ENCODE peak calls at places on chromosomes 3 and 15, in seven cellular contexts. F is SK-N-SH, X is transverse colon, U is H1, S is esophagus muscularis mucosa, G is breast epithelium, Y is sigmoid colon. J is an unnamed sample.

GRCh38 chr3:159652452-159652851 is 336.2 kb upstream of the IL12A start:
- DNase-seq in Y (no peak), U (no peak), G (no peak), X (no peak), F (no peak), S (peak; percentile 42), J (no peak)

GRCh38 chr3:114362815-114363214 is 69.0 kb downstream of the TIGIT start:
- DNase-seq in G (no peak), X (no peak), F (peak; percentile 31), U (no peak), S (no peak), Y (no peak), J (no peak)

GRCh38 chr3:8743911-8744310 is 10.3 kb downstream of the CAV3 start:
- DNase-seq in X (no peak), U (no peak), F (no peak), Y (no peak), S (no peak), G (no peak), J (no peak)

GRCh38 chr3:42499478-42499871 is 3.0 kb upstream of the VIPR1 start:
- DNase-seq in X (no peak), G (peak; percentile 10), Y (peak; percentile 44), F (no peak), U (no peak), S (no peak), J (no peak)

GRCh38 chr3:80097674-80098073 is 329.9 kb upstream of the ROBO1 start:
- DNase-seq in F (no peak), G (no peak), X (no peak), S (no peak), Y (no peak), U (no peak), J (no peak)

GRCh38 chr15:85793641-85794597 is 806 bp downstream of the KLHL25 start:
- DNase-seq in Y (no peak), S (no peak), U (no peak), F (peak; percentile 73), G (peak; percentile 37), X (peak; percentile 53), J (peak; percentile 90)

GRCh38 chr15:64693134-64693533 is 82.3 kb downstream of the RBPMS2 start:
- DNase-seq in U (no peak), F (no peak), X (peak; percentile 43), G (peak; percentile 47), Y (peak; percentile 88), S (no peak), J (peak; percentile 70)

GRCh38 chr15:40479024-40479423 is 8.2 kb downstream of the CHST14 start:
- DNase-seq in F (no peak), U (no peak), G (no peak), Y (no peak), S (no peak), X (no peak), J (peak; percentile 38)

GRCh38 chr3:76107935-76108570 is 322.7 kb upstream of the ZNF717 start:
- DNase-seq in G (no peak), X (no peak), Y (no peak), F (peak; percentile 48), U (no peak), S (no peak), J (no peak)

GRCh38 chr15:100121285-100121684 is 220.5 kb downstream of the ADAMTS17 start:
- DNase-seq in Y (no peak), S (no peak), F (no peak), G (no peak), X (no peak), U (no peak), J (no peak)

GRCh38 chr3:114319453-114319852 is 25.6 kb downstream of the TIGIT start:
- DNase-seq in G (no peak), U (peak; percentile 27), S (no peak), X (no peak), F (no peak), Y (no peak), J (no peak)

GRCh38 chr3:173065543-173065970 is 75.5 kb downstream of the SPATA16 start:
- DNase-seq in F (peak; percentile 17), X (no peak), G (no peak), U (peak; percentile 5), Y (no peak), S (no peak), J (no peak)

GRCh38 chr3:194123735-194124134 is 12.2 kb upstream of the HES1 start:
- DNase-seq in Y (no peak), S (no peak), G (no peak), X (no peak), U (no peak), F (no peak), J (no peak)

GRCh38 chr3:162338514-162338913 is 841.9 kb downstream of the OTOL1 start:
- DNase-seq in X (no peak), S (no peak), F (no peak), G (no peak), Y (no peak), U (no peak), J (no peak)

GRCh38 chr15:84588053-84588874 is 12.5 kb upstream of the ZSCAN2 start:
- DNase-seq in G (peak; percentile 73), Y (peak; percentile 91), X (peak; percentile 91), S (peak; percentile 94), U (peak; percentile 70), F (peak; percentile 94), J (peak; percentile 96)

GRCh38 chr3:39086066-39086657 is 21.3 kb downstream of the GORASP1 start:
- DNase-seq in G (no peak), X (no peak), Y (no peak), S (peak; percentile 62), F (no peak), U (no peak), J (no peak)

GRCh38 chr3:97917813-97918536 is 54.3 kb downstream of the RIOX2 start:
- DNase-seq in X (no peak), F (no peak), Y (no peak), S (no peak), G (no peak), U (no peak), J (no peak)

GRCh38 chr3:188234172-188234571 is 80.2 kb downstream of the LPP start:
- DNase-seq in Y (no peak), U (no peak), F (no peak), S (peak; percentile 66), X (no peak), G (no peak), J (no peak)

GRCh38 chr15:99472416-99473145 is 93.2 kb upstream of the MEF2A start:
- DNase-seq in S (no peak), U (no peak), F (no peak), Y (peak; percentile 55), G (no peak), X (no peak), J (no peak)

GRCh38 chr3:48851407-48851806 is 3.7 kb upstream of the PRKAR2A start:
- DNase-seq in S (no peak), Y (no peak), F (peak; percentile 76), G (no peak), U (no peak), X (no peak), J (peak; percentile 6)

DNA sequence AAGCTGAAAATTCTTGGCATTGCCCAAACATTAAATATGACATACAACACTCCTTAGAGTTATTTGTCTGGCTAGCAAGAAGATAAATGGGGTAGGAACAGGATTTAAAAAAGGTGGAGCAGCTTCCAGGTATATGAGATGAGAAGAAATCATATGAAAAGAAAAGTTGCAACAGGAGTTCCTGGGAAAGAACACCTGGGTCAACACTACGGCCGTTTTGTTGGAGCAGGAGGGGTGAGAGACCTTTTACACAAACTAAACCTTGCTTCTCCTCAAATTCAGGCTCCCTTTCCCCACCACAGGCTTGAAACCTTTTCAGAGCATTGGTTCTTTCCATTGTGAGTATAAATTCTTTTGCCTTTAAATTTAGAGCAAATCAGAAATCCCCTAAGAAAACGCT is 18.8 kb upstream of the GUCA1C start:
- DNase-seq in F (no peak), G (no peak), S (no peak), U (no peak), X (no peak), Y (no peak), J (no peak)
- TF ChIP-seq POLR2AphosphoS5 in F (no peak), G (no peak), S (no peak), U (no peak), X (no peak), Y (no peak), J (no peak)

DNA sequence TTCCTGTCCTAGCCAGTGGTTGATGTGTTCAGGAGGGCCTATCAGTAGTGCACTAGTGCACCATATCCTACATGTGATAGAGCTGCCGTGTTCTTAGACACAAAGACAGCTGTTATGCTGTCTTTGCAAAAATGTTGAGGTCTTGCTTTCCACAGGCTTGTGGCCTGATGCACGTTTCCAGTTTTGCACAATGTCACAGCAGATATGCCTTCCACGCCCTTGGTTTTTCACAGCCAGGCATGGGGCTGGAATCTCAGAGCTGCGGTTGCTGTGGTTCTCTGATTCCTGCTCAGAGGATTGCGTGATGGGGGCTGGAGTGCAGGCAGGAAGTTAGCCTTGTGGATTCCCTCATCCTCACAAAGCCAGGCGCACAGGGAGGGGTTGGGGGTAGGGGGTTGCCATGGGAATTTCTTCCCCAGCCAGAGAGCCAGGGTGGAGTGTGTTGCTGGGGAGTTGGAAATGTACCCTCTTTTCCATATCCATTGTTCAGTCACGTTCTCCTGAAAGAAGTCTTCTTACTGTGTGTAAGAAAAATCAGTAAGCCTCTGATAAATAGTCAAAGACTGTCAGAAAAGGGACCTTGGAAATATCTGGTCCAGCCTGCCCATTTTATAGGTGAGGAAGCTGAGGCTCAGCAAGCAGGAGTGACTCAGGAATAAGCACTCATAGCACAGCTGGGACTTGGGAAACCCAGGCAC is 79.4 kb downstream of the SMAD3 start:
- DNase-seq in X (no peak), F (no peak), U (no peak), G (no peak), S (no peak), Y (peak; percentile 45), J (no peak)
- H3K4me1 ChIP-seq in X (peaks cover 99% of the 10 kb centered on the region), F (peaks cover 77% of the 10 kb centered on the region), U (peaks cover 23% of the 10 kb centered on the region), G (peaks cover 28% of the 10 kb centered on the region), S (peaks cover 70% of the 10 kb centered on the region), Y (peaks cover 85% of the 10 kb centered on the region), J (peaks cover 100% of the 10 kb centered on the region)

GRCh38 chr3:101828289-101828688 is 21.0 kb upstream of the NFKBIZ start:
- DNase-seq in Y (no peak), G (no peak), X (no peak), S (no peak), U (no peak), F (no peak), J (no peak)
- H3K4me3 ChIP-seq in Y (peak overlapping the region; percentile 63), G (peak overlapping the region; percentile 68), X (peak overlapping the region; percentile 58), S (peak overlapping the region; percentile 66), U (no peak overlapping the region), F (peak overlapping the region; percentile 50), J (peak overlapping the region; percentile 46)

DNA sequence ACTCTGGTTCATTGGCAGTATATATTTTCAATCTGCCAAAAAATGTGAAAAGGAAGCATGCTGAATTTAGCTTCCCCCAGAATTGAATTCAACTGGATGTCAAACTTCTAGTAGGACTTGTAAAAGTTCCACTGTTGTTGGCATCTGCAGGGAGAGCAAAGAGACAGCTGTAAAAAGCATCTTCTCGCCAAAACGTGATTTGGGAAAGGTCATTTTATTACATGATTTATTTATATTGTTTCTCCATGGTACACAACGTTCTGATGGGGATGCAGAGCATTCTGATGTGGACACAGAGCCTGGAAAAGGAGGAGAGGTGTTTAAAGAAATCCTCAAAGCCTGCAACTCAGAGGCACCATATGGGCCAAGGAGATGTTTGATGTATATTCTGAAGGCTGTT is 196.8 kb upstream of the ADAMTS9 start:
- DNase-seq in U (no peak), S (no peak), Y (no peak), G (no peak), X (no peak), F (no peak), J (no peak)
- TF ChIP-seq POLR2AphosphoS5 in U (no peak), S (peak; percentile 12), Y (peak; percentile 32), G (no peak), X (no peak), F (no peak), J (no peak)

DNA sequence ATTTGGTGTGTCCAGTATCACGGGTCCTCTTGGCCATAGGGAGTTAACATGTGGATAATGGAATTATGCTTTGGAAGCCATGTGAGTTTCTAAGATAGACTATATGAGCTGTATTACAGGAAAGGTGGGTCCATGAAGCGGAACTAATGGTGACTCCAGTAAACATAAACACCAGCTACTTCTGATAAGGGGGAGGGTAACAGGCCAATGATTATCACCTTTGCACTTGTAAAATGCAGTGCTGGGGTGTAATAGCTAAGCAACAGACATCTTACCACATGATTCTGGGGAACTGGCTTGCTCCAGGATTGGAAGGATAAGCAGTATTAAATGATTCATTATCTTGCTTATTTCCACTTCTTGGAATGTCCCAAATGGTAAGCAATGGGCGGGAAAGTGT is 61.4 kb upstream of the CD47 start:
- DNase-seq in Y (no peak), S (no peak), F (no peak), X (no peak), G (no peak), U (no peak), J (no peak)
- H3K4me1 ChIP-seq in Y (no peaks in the 10 kb centered on the region), S (no peaks in the 10 kb centered on the region), F (no peaks in the 10 kb centered on the region), X (peaks cover 7% of the 10 kb centered on the region), G (no peaks in the 10 kb centered on the region), U (no peaks in the 10 kb centered on the region), J (no peaks in the 10 kb centered on the region)

J was measured in spleen.